ENCODE peak calls at places on chromosomes 7 and 10, in five cellular contexts. One of them, this sample, is unnamed.

GRCh38 chr10:86671985-86672710 is 3.8 kb downstream of the LDB3 start:
- DNase-seq in NB4: no peak
- DNase-seq in AG09309: no peak
- DNase-seq in heart left ventricle: peak; percentile 88
- DNase-seq in cardiac muscle cell: peak; percentile 46
- DNase-seq in this sample: no peak

GRCh38 chr10:3110782-3111625 is 43.7 kb downstream of the PFKP start:
- DNase-seq in AG09309: no peak
- DNase-seq in cardiac muscle cell: no peak
- DNase-seq in heart left ventricle: no peak
- DNase-seq in NB4: no peak
- DNase-seq in this sample: no peak

GRCh38 chr7:37100735-37101331 is 347.8 kb downstream of the ELMO1 start:
- DNase-seq in heart left ventricle: no peak
- DNase-seq in AG09309: no peak
- DNase-seq in NB4: no peak
- DNase-seq in cardiac muscle cell: peak; percentile 18
- DNase-seq in this sample: no peak

GRCh38 chr7:111011500-111011899 is 79.4 kb upstream of the LRRN3 start:
- DNase-seq in NB4: no peak
- DNase-seq in AG09309: no peak
- DNase-seq in cardiac muscle cell: no peak
- DNase-seq in heart left ventricle: no peak
- DNase-seq in this sample: no peak

GRCh38 chr7:108330237-108330636 is 126.0 kb downstream of the NRCAM start:
- DNase-seq in AG09309: no peak
- DNase-seq in heart left ventricle: no peak
- DNase-seq in NB4: no peak
- DNase-seq in cardiac muscle cell: no peak
- DNase-seq in this sample: no peak

GRCh38 chr7:92850506-92850905 is 14.1 kb upstream of the CDK6 start:
- DNase-seq in heart left ventricle: no peak
- DNase-seq in cardiac muscle cell: no peak
- DNase-seq in NB4: no peak
- DNase-seq in AG09309: no peak
- DNase-seq in this sample: no peak

GRCh38 chr7:43141091-43141490 is 28.6 kb downstream of the HECW1 start:
- DNase-seq in heart left ventricle: no peak
- DNase-seq in cardiac muscle cell: no peak
- DNase-seq in NB4: no peak
- DNase-seq in AG09309: no peak
- DNase-seq in this sample: no peak

GRCh38 chr10:116634126-116634975 is 13.6 kb downstream of the PNLIPRP2 start:
- DNase-seq in heart left ventricle: no peak
- DNase-seq in cardiac muscle cell: no peak
- DNase-seq in AG09309: no peak
- DNase-seq in NB4: no peak
- DNase-seq in this sample: no peak

GRCh38 chr10:53209941-53210611 is 437.5 kb upstream of the MBL2 start:
- DNase-seq in NB4: peak; percentile 25
- DNase-seq in AG09309: no peak
- DNase-seq in cardiac muscle cell: peak; percentile 6
- DNase-seq in heart left ventricle: no peak
- DNase-seq in this sample: no peak
- TF ChIP-seq CTCF in NB4: no peak
- TF ChIP-seq CTCF in AG09309: no peak
- TF ChIP-seq CTCF in cardiac muscle cell: no peak
- TF ChIP-seq CTCF in heart left ventricle: peak; percentile 13
- TF ChIP-seq CTCF in this sample: no peak

GRCh38 chr10:58336242-58336641 is 1.4 kb downstream of the UBE2D1 start:
- DNase-seq in cardiac muscle cell: no peak
- DNase-seq in AG09309: no peak
- DNase-seq in NB4: no peak
- DNase-seq in heart left ventricle: no peak
- DNase-seq in this sample: no peak
- H3K4me3 ChIP-seq in cardiac muscle cell: peak overlapping the region; percentile 80
- H3K4me3 ChIP-seq in AG09309: peak overlapping the region; percentile 97
- H3K4me3 ChIP-seq in NB4: peak overlapping the region; percentile 78
- H3K4me3 ChIP-seq in heart left ventricle: peak overlapping the region; percentile 93
- H3K4me3 ChIP-seq in this sample: peak overlapping the region; percentile 79

GRCh38 chr10:28592953-28593352 is 60.0 kb downstream of the WAC start:
- DNase-seq in heart left ventricle: no peak
- DNase-seq in cardiac muscle cell: peak; percentile 58
- DNase-seq in NB4: peak; percentile 51
- DNase-seq in AG09309: peak; percentile 25
- DNase-seq in this sample: peak; percentile 31

GRCh38 chr10:28585076-28585475 is 52.2 kb downstream of the WAC start:
- DNase-seq in heart left ventricle: no peak
- DNase-seq in cardiac muscle cell: no peak
- DNase-seq in AG09309: no peak
- DNase-seq in NB4: no peak
- DNase-seq in this sample: no peak

GRCh38 chr10:28587270-28587969 is 54.5 kb downstream of the WAC start:
- DNase-seq in cardiac muscle cell: peak; percentile 61
- DNase-seq in AG09309: no peak
- DNase-seq in heart left ventricle: no peak
- DNase-seq in NB4: peak; percentile 3
- DNase-seq in this sample: no peak

GRCh38 chr10:28586176-28586575 is 53.3 kb downstream of the WAC start:
- DNase-seq in heart left ventricle: no peak
- DNase-seq in NB4: no peak
- DNase-seq in AG09309: no peak
- DNase-seq in cardiac muscle cell: no peak
- DNase-seq in this sample: no peak

GRCh38 chr10:28587970-28588290 is 55.0 kb downstream of the WAC start:
- DNase-seq in heart left ventricle: no peak
- DNase-seq in AG09309: no peak
- DNase-seq in NB4: no peak
- DNase-seq in cardiac muscle cell: peak; percentile 86
- DNase-seq in this sample: no peak
- TF ChIP-seq CTCF in heart left ventricle: peak; percentile 15
- TF ChIP-seq CTCF in AG09309: no peak
- TF ChIP-seq CTCF in NB4: no peak
- TF ChIP-seq CTCF in cardiac muscle cell: peak; percentile 29
- TF ChIP-seq CTCF in this sample: no peak

DNA sequence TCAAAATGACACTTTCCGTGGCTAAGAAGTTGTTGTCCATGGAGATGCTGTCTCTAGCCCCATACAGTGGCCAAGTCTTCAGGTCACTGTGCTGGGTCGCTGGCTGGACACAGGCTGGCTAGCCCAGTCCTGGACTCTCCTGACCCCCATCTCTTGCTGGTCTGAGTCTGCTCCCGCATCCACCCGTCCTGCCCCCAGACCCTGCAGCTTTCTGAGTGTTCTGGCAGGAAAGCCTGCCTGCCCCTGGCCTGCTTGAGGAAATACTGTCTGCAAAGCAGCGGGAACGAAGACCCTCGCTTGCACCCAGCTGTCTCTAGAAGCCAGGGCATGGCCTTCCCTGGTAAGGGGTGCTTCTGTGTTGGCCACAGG is 850 bp downstream of the ARHGAP22 start:
- DNase-seq in cardiac muscle cell: no peak
- DNase-seq in NB4: no peak
- DNase-seq in heart left ventricle: no peak
- DNase-seq in AG09309: no peak
- DNase-seq in this sample: no peak
- H3K4me3 ChIP-seq in cardiac muscle cell: no peak overlapping the region
- H3K4me3 ChIP-seq in NB4: no peak overlapping the region
- H3K4me3 ChIP-seq in heart left ventricle: peak overlapping the region; percentile 69
- H3K4me3 ChIP-seq in AG09309: peak overlapping the region; percentile 73
- H3K4me3 ChIP-seq in this sample: peak overlapping the region; percentile 79

This sample was measured in AG04449.